ENCODE peak calls at places on chromosomes 5 and 9, in ten cellular contexts. J, I, N, P, Z, H, F, E, D and M are unnamed samples.

GRCh38 chr5:129904102-129904666 is at the start of gene CHSY3:
- DNase-seq in J (no peak), I (peak; percentile 80), N (peak; percentile 87), P (peak; percentile 82), Z (peak; percentile 89), H (peak; percentile 46), F (peak; percentile 59), E (no peak), D (no peak), M (peak; percentile 85)

GRCh38 chr5:43412151-43412550 is at the start of gene CCL28:
- DNase-seq in J (peak; percentile 66), I (peak; percentile 47), N (no peak), P (no peak), Z (no peak), H (no peak), F (no peak), E (no peak), D (no peak), M (no peak)

GRCh38 chr5:80541392-80541791 is 28.7 kb downstream of the ANKRD34B start:
- DNase-seq in J (no peak), I (no peak), N (no peak), P (no peak), Z (no peak), H (no peak), F (no peak), E (no peak), D (no peak), M (no peak)

GRCh38 chr5:3811116-3811515 is 215.5 kb downstream of the IRX1 start:
- DNase-seq in J (no peak), I (no peak), N (no peak), P (no peak), Z (no peak), H (no peak), F (no peak), E (no peak), D (no peak), M (no peak)

GRCh38 chr5:147188200-147189108 is 46.4 kb upstream of the STK32A start:
- DNase-seq in J (no peak), I (peak; percentile 51), N (no peak), P (peak; percentile 50), Z (peak; percentile 46), H (peak; percentile 42), F (no peak), E (peak; percentile 51), D (no peak), M (no peak)

GRCh38 chr9:128275198-128276007 is at the start of gene GOLGA2:
- DNase-seq in J (no peak), I (no peak), N (no peak), P (no peak), Z (peak; percentile 58), H (peak; percentile 24), F (no peak), E (no peak), D (no peak), M (no peak)

GRCh38 chr5:105680858-105681257 is 1989.9 kb downstream of the EFNA5 start:
- DNase-seq in J (no peak), I (no peak), N (no peak), P (no peak), Z (no peak), H (no peak), F (no peak), E (no peak), D (no peak), M (no peak)

GRCh38 chr9:22114956-22115355 is 105.9 kb upstream of the CDKN2B start:
- DNase-seq in J (no peak), I (no peak), N (no peak), P (no peak), Z (no peak), H (no peak), F (no peak), E (no peak), D (no peak), M (no peak)

GRCh38 chr5:34611829-34612415 is 44.2 kb upstream of the RAI14 start:
- DNase-seq in J (no peak), I (no peak), N (no peak), P (no peak), Z (no peak), H (no peak), F (no peak), E (no peak), D (no peak), M (no peak)

GRCh38 chr5:41574391-41574790 is 64.0 kb upstream of the PLCXD3 start:
- DNase-seq in J (no peak), I (no peak), N (no peak), P (no peak), Z (no peak), H (no peak), F (no peak), E (no peak), D (no peak), M (no peak)

GRCh38 chr9:87276851-87277251 is 220.8 kb upstream of the DAPK1 start:
- DNase-seq in J (no peak), I (no peak), N (no peak), P (no peak), Z (no peak), H (no peak), F (no peak), E (no peak), D (no peak), M (no peak)

GRCh38 chr5:173753307-173754168 is 134.6 kb upstream of the CPEB4 start:
- DNase-seq in J (no peak), I (no peak), N (no peak), P (peak; percentile 68), Z (no peak), H (no peak), F (peak; percentile 57), E (no peak), D (no peak), M (no peak)
- TF ChIP-seq POLR2AphosphoS5 in J (no peak), I (no peak), N (no peak), P (no peak), Z (no peak), H (no peak), F (no peak), E (no peak), D (no peak), M (no peak)

GRCh38 chr9:131624636-131625241 is 79.4 kb downstream of the PRRT1B start:
- DNase-seq in J (no peak), I (no peak), N (no peak), P (no peak), Z (peak; percentile 17), H (no peak), F (no peak), E (no peak), D (no peak), M (peak; percentile 62)
- H3K4me1 ChIP-seq in J (peaks cover 29% of the 10 kb centered on the region), I (no peaks in the 10 kb centered on the region), N (peaks cover 14% of the 10 kb centered on the region), P (peaks cover 9% of the 10 kb centered on the region), Z (no peaks in the 10 kb centered on the region), H (no peaks in the 10 kb centered on the region), F (no peaks in the 10 kb centered on the region), E (no peaks in the 10 kb centered on the region), D (peaks cover 50% of the 10 kb centered on the region), M (peaks cover 66% of the 10 kb centered on the region)

DNA sequence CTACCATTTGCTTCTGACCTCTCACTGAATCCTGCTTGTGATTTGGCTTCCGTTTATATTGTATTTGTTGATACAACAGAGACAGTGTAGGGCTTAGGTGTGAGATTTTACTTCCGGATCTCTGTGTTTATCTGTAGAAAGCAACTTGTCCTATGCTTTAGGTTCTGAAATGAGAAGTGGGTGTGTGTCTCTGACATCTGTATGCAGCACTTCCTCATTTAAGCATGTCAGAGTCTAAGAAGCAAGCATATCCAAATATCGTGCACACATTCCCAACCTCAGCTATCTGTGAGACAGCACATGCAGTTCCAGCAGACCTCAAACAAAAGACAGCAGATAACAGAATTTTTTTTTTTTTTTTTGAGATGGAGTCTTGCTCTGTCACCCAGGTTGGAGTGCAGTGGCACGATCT is 16.3 kb downstream of the KLF9 start:
- DNase-seq in J (no peak), I (no peak), N (no peak), P (no peak), Z (no peak), H (no peak), F (no peak), E (no peak), D (peak; percentile 55), M (no peak)
- TF ChIP-seq POLR2AphosphoS5 in J (peak; percentile 18), I (peak; percentile 58), N (no peak), P (no peak), Z (no peak), H (no peak), F (no peak), E (no peak), D (no peak), M (no peak)

GRCh38 chr9:114947058-114947457 is 16.7 kb upstream of the TNFSF8 start:
- DNase-seq in J (no peak), I (no peak), N (no peak), P (no peak), Z (no peak), H (no peak), F (no peak), E (no peak), D (no peak), M (no peak)

GRCh38 chr9:114954986-114955623 is 24.7 kb upstream of the TNFSF8 start:
- DNase-seq in J (no peak), I (no peak), N (no peak), P (no peak), Z (no peak), H (no peak), F (no peak), E (no peak), D (no peak), M (no peak)

GRCh38 chr9:114953917-114954316 is 23.5 kb upstream of the TNFSF8 start:
- DNase-seq in J (no peak), I (no peak), N (no peak), P (no peak), Z (no peak), H (no peak), F (no peak), E (no peak), D (no peak), M (no peak)

GRCh38 chr9:114953016-114953415 is 22.6 kb upstream of the TNFSF8 start:
- DNase-seq in J (no peak), I (no peak), N (no peak), P (no peak), Z (no peak), H (no peak), F (no peak), E (no peak), D (no peak), M (no peak)

DNA sequence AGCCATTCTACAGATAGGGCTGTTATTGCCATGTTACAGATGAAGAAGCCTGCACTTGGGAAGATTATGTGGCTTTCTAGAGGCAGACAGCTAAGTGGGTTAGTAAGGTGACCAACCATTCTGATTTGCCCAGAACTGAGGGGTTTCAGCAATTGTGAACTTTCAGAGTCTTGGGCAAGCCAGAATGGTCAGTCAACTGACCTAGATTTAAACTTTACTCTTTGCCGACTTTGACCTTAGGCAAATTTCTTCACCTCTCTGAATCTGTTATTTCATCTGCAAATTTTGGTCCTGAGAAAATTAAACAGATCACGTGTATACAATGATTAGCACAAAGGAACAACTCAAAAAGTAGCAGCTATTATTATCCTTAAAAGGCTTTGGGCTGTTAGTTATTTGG is 20.4 kb upstream of the TNFSF8 start:
- DNase-seq in J (no peak), I (no peak), N (no peak), P (no peak), Z (no peak), H (no peak), F (no peak), E (no peak), D (no peak), M (no peak)
- H3K4me1 ChIP-seq in J (no peaks in the 10 kb centered on the region), I (no peaks in the 10 kb centered on the region), N (peaks cover 13% of the 10 kb centered on the region), P (no peaks in the 10 kb centered on the region), Z (no peaks in the 10 kb centered on the region), H (no peaks in the 10 kb centered on the region), F (no peaks in the 10 kb centered on the region), E (no peaks in the 10 kb centered on the region), D (no peaks in the 10 kb centered on the region), M (no peaks in the 10 kb centered on the region)

GRCh38 chr9:92463989-92464388 is 18.3 kb downstream of the ASPN start:
- DNase-seq in J (no peak), I (no peak), N (no peak), P (no peak), Z (no peak), H (no peak), F (no peak), E (no peak), D (no peak), M (no peak)
- TF ChIP-seq POLR2AphosphoS5 in J (peak; percentile 84), I (peak; percentile 82), N (no peak), P (no peak), Z (no peak), H (no peak), F (no peak), E (no peak), D (no peak), M (no peak)